ENCODE peak calls at places on chromosomes 12 and 14, in nine cellular contexts. U is coronary artery; N is BJ; X is DND-41; I is effector CD8-positive, alpha-beta T cell; H is Caki2; S is NCI-H460; Z is NCI-H1092 treated with DMSO at 0.1 percent for 48 hours; P is GDM1. K is an unnamed sample.

GRCh38 chr14:91140672-91141071 is 26.8 kb downstream of the DGLUCY start:
- DNase-seq in U (no peak), N (no peak), X (no peak), I (no peak), H (peak), S (peak), Z (peak), P (no peak), K (no peak)

GRCh38 chr14:45249847-45250575 is 3.0 kb downstream of the MIS18BP1 start:
- DNase-seq in U (no peak), N (peak), X (no peak), I (no peak), H (peak), S (no peak), Z (no peak), P (peak), K (no peak)

GRCh38 chr14:102027951-102028350 is 58.9 kb downstream of the HSP90AA1 start:
- DNase-seq in U (no peak), N (no peak), X (no peak), I (no peak), H (no peak), S (no peak), Z (no peak), P (no peak), K (no peak)

GRCh38 chr12:89789862-89790261 is 81.2 kb upstream of the ATP2B1 start:
- DNase-seq in U (no peak), N (no peak), X (no peak), I (no peak), H (no peak), S (no peak), Z (no peak), P (no peak), K (no peak)

GRCh38 chr12:88952543-88952942 is 372.3 kb upstream of the KITLG start:
- DNase-seq in U (no peak), N (no peak), X (no peak), I (no peak), H (peak), S (peak), Z (no peak), P (no peak), K (no peak)

GRCh38 chr14:33737446-33737845 is 213.4 kb downstream of the EGLN3 start:
- DNase-seq in U (no peak), N (peak), X (no peak), I (no peak), H (peak), S (no peak), Z (no peak), P (no peak), K (peak)

GRCh38 chr12:58938440-58938839 is 18.1 kb upstream of the LRIG3 start:
- DNase-seq in U (no peak), N (no peak), X (no peak), I (no peak), H (no peak), S (no peak), Z (no peak), P (no peak), K (no peak)

GRCh38 chr12:121805171-121805687 is 1.4 kb downstream of the SETD1B start:
- DNase-seq in U (no peak), N (no peak), X (peak), I (no peak), H (no peak), S (no peak), Z (no peak), P (no peak), K (no peak)

GRCh38 chr14:105484069-105484996 is 2.4 kb upstream of the CRIP1 start:
- DNase-seq in U (peak), N (no peak), X (no peak), I (no peak), H (no peak), S (no peak), Z (peak), P (no peak), K (no peak)

GRCh38 chr14:32507029-32507984 is 178.2 kb downstream of the AKAP6 start:
- DNase-seq in U (no peak), N (peak), X (no peak), I (no peak), H (peak), S (peak), Z (no peak), P (no peak), K (peak)

GRCh38 chr12:132327351-132328171 is 1.8 kb downstream of the GALNT9 start:
- DNase-seq in U (no peak), N (peak), X (peak), I (no peak), H (peak), S (no peak), Z (no peak), P (peak), K (peak)

GRCh38 chr14:72049462-72049861 is 117.2 kb downstream of the RGS6 start:
- DNase-seq in U (no peak), N (no peak), X (no peak), I (no peak), H (no peak), S (no peak), Z (no peak), P (no peak), K (no peak)

GRCh38 chr14:92651793-92652382 is 96.5 kb downstream of the LGMN start:
- DNase-seq in U (no peak), N (no peak), X (no peak), I (peak), H (no peak), S (no peak), Z (no peak), P (peak), K (no peak)

GRCh38 chr12:45214739-45215418 is 1.0 kb upstream of the ANO6 start:
- DNase-seq in U (no peak), N (no peak), X (peak), I (no peak), H (peak), S (no peak), Z (no peak), P (no peak), K (no peak)

GRCh38 chr12:125696044-125696443 is 630.8 kb downstream of the AACS start:
- DNase-seq in U (no peak), N (no peak), X (no peak), I (no peak), H (no peak), S (no peak), Z (no peak), P (no peak), K (no peak)

GRCh38 chr12:131852551-131853299 is 24.5 kb downstream of the MMP17 start:
- DNase-seq in U (no peak), N (no peak), X (peak), I (no peak), H (no peak), S (no peak), Z (no peak), P (no peak), K (no peak)

GRCh38 chr14:94936411-94936892 is 166.5 kb upstream of the GSC start:
- DNase-seq in U (peak), N (peak), X (no peak), I (no peak), H (no peak), S (no peak), Z (peak), P (no peak), K (no peak)

GRCh38 chr12:11477110-11477509 is 81.7 kb upstream of the PRB2 start:
- DNase-seq in U (no peak), N (no peak), X (no peak), I (no peak), H (no peak), S (no peak), Z (no peak), P (no peak), K (no peak)

GRCh38 chr12:130870442-130871285 is 1.2 kb upstream of the RAN start:
- DNase-seq in U (peak), N (peak), X (peak), I (peak), H (peak), S (peak), Z (peak), P (no peak), K (peak)